ENCODE peak calls at places on chromosomes 16 and 17, in nine cellular contexts. Q is suprapubic skin; R is upper lobe of right lung; J is body of pancreas; A is tibial artery; B is Panc1; S is stomach; Y is cardiac muscle cell; N is CD4-positive, CD25-positive, alpha-beta regulatory T cell. F is an unnamed sample.

GRCh38 chr16:82093901-82094300 is 58.8 kb downstream of the HSD17B2 start:
- DNase-seq in Q (no peak), R (no peak), J (no peak), A (no peak), B (no peak), S (no peak), Y (no peak), N (no peak), F (no peak)

GRCh38 chr17:39719563-39719962 is 10.8 kb downstream of the MIEN1 start:
- DNase-seq in Q (no peak), R (no peak), J (no peak), A (no peak), B (no peak), S (no peak), Y (no peak), N (no peak), F (no peak)

GRCh38 chr16:81549547-81550411 is 105.2 kb downstream of the CMIP start:
- DNase-seq in Q (no peak), R (no peak), J (no peak), A (no peak), B (no peak), S (no peak), Y (no peak), N (no peak), F (no peak)

GRCh38 chr17:73794336-73794735 is 150.1 kb upstream of the SDK2 start:
- DNase-seq in Q (no peak), R (no peak), J (no peak), A (no peak), B (no peak), S (no peak), Y (no peak), N (no peak), F (no peak)

GRCh38 chr17:67359960-67360817 is 6.2 kb downstream of the PSMD12 start:
- DNase-seq in Q (no peak), R (no peak), J (no peak), A (no peak), B (no peak), S (no peak), Y (peak), N (peak), F (no peak)

GRCh38 chr16:23202166-23202565 is 19.6 kb downstream of the SCNN1G start:
- DNase-seq in Q (no peak), R (no peak), J (no peak), A (no peak), B (no peak), S (no peak), Y (no peak), N (no peak), F (no peak)

GRCh38 chr17:74960739-74961342 is 11.7 kb downstream of the HID1 start:
- DNase-seq in Q (no peak), R (peak), J (no peak), A (no peak), B (no peak), S (peak), Y (peak), N (no peak), F (no peak)

GRCh38 chr16:80511824-80512223 is 29.0 kb upstream of the DYNLRB2 start:
- DNase-seq in Q (no peak), R (no peak), J (no peak), A (no peak), B (no peak), S (no peak), Y (no peak), N (no peak), F (no peak)

GRCh38 chr17:4678448-4679026 is 25.4 kb downstream of the PELP1 start:
- DNase-seq in Q (no peak), R (no peak), J (no peak), A (no peak), B (peak), S (no peak), Y (peak), N (no peak), F (no peak)

GRCh38 chr17:4176803-4177472 is 33.9 kb downstream of the CYB5D2 start:
- DNase-seq in Q (no peak), R (no peak), J (no peak), A (no peak), B (no peak), S (no peak), Y (no peak), N (no peak), F (no peak)

GRCh38 chr17:19270347-19270950 is 33.3 kb downstream of the EPN2 start:
- DNase-seq in Q (no peak), R (no peak), J (peak), A (no peak), B (no peak), S (no peak), Y (no peak), N (no peak), F (no peak)

GRCh38 chr17:4497101-4497824 is 1.4 kb upstream of the SPNS2 start:
- DNase-seq in Q (no peak), R (no peak), J (peak), A (no peak), B (no peak), S (no peak), Y (no peak), N (no peak), F (peak)

GRCh38 chr17:65901394-65901793 is 290.5 kb downstream of the CEP112 start:
- DNase-seq in Q (no peak), R (no peak), J (no peak), A (no peak), B (no peak), S (no peak), Y (no peak), N (no peak), F (no peak)

GRCh38 chr17:76532072-76532651 is 5.3 kb downstream of the CYGB start:
- DNase-seq in Q (no peak), R (no peak), J (no peak), A (no peak), B (no peak), S (no peak), Y (no peak), N (no peak), F (no peak)

GRCh38 chr16:57616871-57617270 is 11.6 kb upstream of the ADGRG1 start:
- DNase-seq in Q (peak), R (peak), J (no peak), A (no peak), B (no peak), S (peak), Y (no peak), N (no peak), F (no peak)

GRCh38 chr17:79997004-79997673 is 38.5 kb downstream of the TBC1D16 start:
- DNase-seq in Q (no peak), R (no peak), J (no peak), A (no peak), B (no peak), S (no peak), Y (no peak), N (peak), F (no peak)

GRCh38 chr17:69144621-69145255 is 3.0 kb upstream of the ABCA6 start:
- DNase-seq in Q (no peak), R (no peak), J (no peak), A (no peak), B (no peak), S (no peak), Y (no peak), N (no peak), F (no peak)

GRCh38 chr17:75720656-75721462 is at the start of gene ITGB4:
- DNase-seq in Q (peak), R (peak), J (peak), A (no peak), B (no peak), S (peak), Y (peak), N (peak), F (no peak)

GRCh38 chr16:26524831-26525230 is 541.9 kb upstream of the C16orf82 start:
- DNase-seq in Q (no peak), R (no peak), J (no peak), A (no peak), B (no peak), S (no peak), Y (no peak), N (no peak), F (no peak)

GRCh38 chr17:45783593-45784292 is 377 bp upstream of the CRHR1 start:
- DNase-seq in Q (no peak), R (no peak), J (no peak), A (no peak), B (no peak), S (no peak), Y (peak), N (no peak), F (no peak)

GRCh38 chr17:4485676-4486646 is 12.7 kb upstream of the SPNS2 start:
- DNase-seq in Q (peak), R (no peak), J (no peak), A (no peak), B (no peak), S (no peak), Y (no peak), N (no peak), F (no peak)

GRCh38 chr17:29726721-29727252 is 104.1 kb upstream of the CORO6 start:
- DNase-seq in Q (no peak), R (no peak), J (no peak), A (no peak), B (no peak), S (no peak), Y (no peak), N (no peak), F (no peak)

DNA sequence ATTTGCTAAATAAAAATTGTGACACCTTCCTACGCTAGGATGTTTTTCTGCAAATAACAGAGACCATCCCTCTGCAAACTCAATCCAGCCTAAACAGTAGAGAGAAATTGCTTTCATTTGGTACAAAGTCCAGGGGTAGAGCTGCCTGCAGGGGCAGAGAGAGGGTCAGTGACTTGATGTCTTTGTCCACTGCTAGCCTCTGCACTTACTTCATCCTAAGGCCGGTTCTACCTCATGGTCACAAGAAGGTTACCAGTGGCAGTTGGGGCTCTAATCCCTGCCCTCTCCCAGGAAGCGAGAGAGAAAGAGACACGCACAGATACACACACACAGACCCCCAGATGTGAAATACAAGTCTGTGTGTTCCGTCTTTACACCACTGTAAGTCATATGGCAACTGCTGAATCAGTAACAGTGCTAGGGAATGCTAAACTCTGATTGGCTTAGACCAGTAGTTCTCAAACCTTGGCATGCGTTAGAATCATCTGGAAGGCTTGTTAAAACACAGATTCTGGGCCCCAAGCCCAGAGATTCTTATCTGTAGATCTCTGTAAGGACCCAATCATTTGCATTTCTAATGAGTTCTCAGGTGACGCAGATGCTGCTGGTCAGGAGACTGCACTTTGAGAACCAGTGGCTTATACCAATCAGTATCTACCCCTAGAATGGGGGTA is 13.1 kb upstream of the LPCAT2 start:
- DNase-seq in Q (peak), R (no peak), J (no peak), A (no peak), B (no peak), S (no peak), Y (no peak), N (no peak), F (no peak)
- H3K27ac ChIP-seq in Q (peak), R (no peak), J (no peak), A (no peak), B (peak), S (no peak), Y (no peak), N (no peak), F (peak)

DNA sequence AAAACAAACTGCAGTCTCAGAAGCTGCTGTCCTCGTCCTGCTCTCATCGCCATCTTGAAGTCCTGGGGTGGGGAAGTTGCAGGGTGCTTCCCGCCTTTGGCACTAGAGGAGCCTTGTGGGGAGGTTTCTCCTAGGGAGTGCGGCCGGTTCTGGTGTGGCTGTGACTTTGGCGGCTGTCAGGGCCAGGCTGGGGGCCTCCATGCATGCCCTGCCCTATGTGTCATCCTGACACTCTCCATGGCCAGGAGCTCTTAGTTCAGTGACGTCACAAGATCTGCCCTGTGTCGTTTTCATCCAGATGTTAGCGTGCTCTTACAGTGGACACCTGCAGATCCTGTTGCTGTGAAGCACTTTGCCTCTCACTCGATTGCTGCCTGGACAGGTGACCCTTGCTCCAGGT is 49.6 kb downstream of the PLD6 start:
- DNase-seq in Q (no peak), R (no peak), J (no peak), A (no peak), B (no peak), S (no peak), Y (no peak), N (no peak), F (no peak)
- H3K27ac ChIP-seq in Q (peak), R (no peak), J (no peak), A (no peak), B (no peak), S (no peak), Y (no peak), N (no peak), F (no peak)

GRCh38 chr17:81393684-81394376 is 1.4 kb upstream of the BAHCC1 start:
- DNase-seq in Q (peak), R (peak), J (peak), A (peak), B (peak), S (peak), Y (peak), N (no peak), F (peak)
- H3K27ac ChIP-seq in Q (peak), R (peak), J (peak), A (peak), B (peak), S (peak), Y (peak), N (no peak), F (peak)

GRCh38 chr17:35088647-35088910 is 25.1 kb upstream of the RFFL start:
- DNase-seq in Q (no peak), R (no peak), J (peak), A (no peak), B (no peak), S (peak), Y (no peak), N (no peak), F (no peak)

GRCh38 chr17:35086931-35087573 is 23.5 kb upstream of the RFFL start:
- DNase-seq in Q (no peak), R (no peak), J (peak), A (no peak), B (no peak), S (no peak), Y (no peak), N (no peak), F (no peak)

GRCh38 chr17:35084987-35085386 is 21.5 kb upstream of the RFFL start:
- DNase-seq in Q (no peak), R (no peak), J (no peak), A (no peak), B (no peak), S (no peak), Y (no peak), N (no peak), F (no peak)

GRCh38 chr17:35087731-35088646 is 24.5 kb upstream of the RFFL start:
- DNase-seq in Q (peak), R (peak), J (peak), A (peak), B (no peak), S (peak), Y (peak), N (peak), F (peak)

GRCh38 chr17:35086164-35086563 is 22.7 kb upstream of the RFFL start:
- DNase-seq in Q (no peak), R (no peak), J (no peak), A (no peak), B (no peak), S (no peak), Y (no peak), N (no peak), F (no peak)
- H3K27ac ChIP-seq in Q (no peak), R (no peak), J (no peak), A (no peak), B (peak), S (peak), Y (no peak), N (peak), F (peak)

DNA sequence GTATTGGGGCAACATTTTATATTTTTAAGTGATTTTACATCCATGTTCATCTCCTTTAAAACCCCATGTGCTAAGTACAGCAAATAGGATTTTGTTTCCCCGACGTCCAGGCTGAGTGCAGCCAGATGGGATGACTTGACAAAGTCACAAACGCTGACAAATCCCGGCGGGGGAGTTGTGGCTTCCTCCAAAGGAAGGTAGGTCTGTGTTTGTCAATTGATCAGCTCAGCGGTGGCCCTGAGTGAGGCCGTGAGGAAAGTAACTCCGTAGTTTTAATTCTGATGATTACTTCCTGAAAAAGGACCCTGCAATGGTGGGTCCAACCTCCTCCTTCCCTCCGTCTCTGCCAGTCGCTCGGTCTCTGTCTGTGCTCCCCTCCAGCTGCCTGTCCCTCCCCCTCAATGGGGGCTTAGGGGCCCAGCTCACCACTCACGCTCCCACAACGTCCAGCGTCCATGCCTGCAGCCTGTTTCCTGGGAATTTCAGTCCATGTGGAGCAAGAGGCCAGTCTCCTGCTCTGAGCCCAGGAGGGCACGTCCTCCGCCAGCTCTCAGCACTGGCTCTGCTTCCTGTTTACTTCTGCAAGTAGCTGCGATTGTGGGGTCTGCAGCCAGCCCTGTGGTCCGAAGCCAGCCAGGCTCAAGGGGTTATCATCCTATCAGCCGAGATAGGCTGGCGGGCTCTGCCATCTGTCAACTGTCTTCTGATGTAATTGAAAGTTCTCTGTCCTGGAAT is 209.4 kb upstream of the FOXF1 start:
- DNase-seq in Q (no peak), R (no peak), J (no peak), A (no peak), B (no peak), S (no peak), Y (peak), N (no peak), F (no peak)
- H3K27ac ChIP-seq in Q (no peak), R (peak), J (no peak), A (no peak), B (no peak), S (peak), Y (peak), N (no peak), F (no peak)

F was measured in substantia nigra.